ENCODE peak calls at places on chromosome 16, in nine cellular contexts. One of them, this sample, is unnamed. For H3K4me1, the result is how much of the 10 kb centered on the place peaks cover.

GRCh38 chr16:2146739-2147138 is 1.7 kb upstream of the RAB26 start:
- DNase-seq in breast epithelium: no peak
- DNase-seq in body of pancreas: no peak
- DNase-seq in tibial nerve: no peak
- DNase-seq in thyroid gland: no peak
- DNase-seq in heart left ventricle: no peak
- DNase-seq in A549: no peak
- DNase-seq in stomach: no peak
- DNase-seq in ovary: no peak
- DNase-seq in this sample: no peak

GRCh38 chr16:23428351-23428750 is 24.6 kb downstream of the COG7 start:
- DNase-seq in breast epithelium: no peak
- DNase-seq in body of pancreas: no peak
- DNase-seq in tibial nerve: no peak
- DNase-seq in thyroid gland: no peak
- DNase-seq in heart left ventricle: no peak
- DNase-seq in A549: peak
- DNase-seq in stomach: no peak
- DNase-seq in ovary: no peak
- DNase-seq in this sample: no peak

GRCh38 chr16:89320717-89321501 is 103.4 kb downstream of the ZNF778 start:
- DNase-seq in breast epithelium: no peak
- DNase-seq in body of pancreas: peak
- DNase-seq in tibial nerve: no peak
- DNase-seq in thyroid gland: peak
- DNase-seq in heart left ventricle: peak
- DNase-seq in A549: peak
- DNase-seq in stomach: peak
- DNase-seq in ovary: no peak
- DNase-seq in this sample: peak

GRCh38 chr16:81544261-81544660 is 99.7 kb downstream of the CMIP start:
- DNase-seq in breast epithelium: no peak
- DNase-seq in body of pancreas: no peak
- DNase-seq in tibial nerve: no peak
- DNase-seq in thyroid gland: peak
- DNase-seq in heart left ventricle: no peak
- DNase-seq in A549: no peak
- DNase-seq in stomach: no peak
- DNase-seq in ovary: no peak
- DNase-seq in this sample: no peak

GRCh38 chr16:4245400-4245799 is 3.5 kb upstream of the SRL start:
- DNase-seq in breast epithelium: no peak
- DNase-seq in body of pancreas: no peak
- DNase-seq in tibial nerve: no peak
- DNase-seq in thyroid gland: no peak
- DNase-seq in heart left ventricle: no peak
- DNase-seq in A549: no peak
- DNase-seq in stomach: no peak
- DNase-seq in ovary: no peak
- DNase-seq in this sample: no peak

GRCh38 chr16:49108611-49109010 is 173.0 kb downstream of the CBLN1 start:
- DNase-seq in breast epithelium: no peak
- DNase-seq in body of pancreas: no peak
- DNase-seq in tibial nerve: no peak
- DNase-seq in thyroid gland: no peak
- DNase-seq in heart left ventricle: no peak
- DNase-seq in A549: no peak
- DNase-seq in stomach: no peak
- DNase-seq in ovary: no peak
- DNase-seq in this sample: no peak

GRCh38 chr16:81599034-81599744 is 154.6 kb downstream of the CMIP start:
- DNase-seq in breast epithelium: peak
- DNase-seq in body of pancreas: peak
- DNase-seq in tibial nerve: no peak
- DNase-seq in thyroid gland: peak
- DNase-seq in heart left ventricle: no peak
- DNase-seq in A549: no peak
- DNase-seq in stomach: peak
- DNase-seq in ovary: no peak
- DNase-seq in this sample: no peak

GRCh38 chr16:77657016-77657415 is 65.3 kb upstream of the NUDT7 start:
- DNase-seq in breast epithelium: no peak
- DNase-seq in body of pancreas: no peak
- DNase-seq in tibial nerve: no peak
- DNase-seq in thyroid gland: no peak
- DNase-seq in heart left ventricle: no peak
- DNase-seq in A549: peak
- DNase-seq in stomach: no peak
- DNase-seq in ovary: no peak
- DNase-seq in this sample: no peak

GRCh38 chr16:73710526-73710925 is 586.1 kb upstream of the PSMD7 start:
- DNase-seq in breast epithelium: no peak
- DNase-seq in body of pancreas: no peak
- DNase-seq in tibial nerve: no peak
- DNase-seq in thyroid gland: no peak
- DNase-seq in heart left ventricle: no peak
- DNase-seq in A549: no peak
- DNase-seq in stomach: no peak
- DNase-seq in ovary: no peak
- DNase-seq in this sample: no peak

GRCh38 chr16:65071371-65072311 is 50.2 kb downstream of the CDH11 start:
- DNase-seq in breast epithelium: no peak
- DNase-seq in body of pancreas: peak
- DNase-seq in tibial nerve: peak
- DNase-seq in thyroid gland: peak
- DNase-seq in heart left ventricle: no peak
- DNase-seq in A549: no peak
- DNase-seq in stomach: no peak
- DNase-seq in ovary: peak
- DNase-seq in this sample: peak

GRCh38 chr16:70692481-70693203 is 6.8 kb upstream of the MTSS2 start:
- DNase-seq in breast epithelium: no peak
- DNase-seq in body of pancreas: no peak
- DNase-seq in tibial nerve: no peak
- DNase-seq in thyroid gland: no peak
- DNase-seq in heart left ventricle: no peak
- DNase-seq in A549: no peak
- DNase-seq in stomach: no peak
- DNase-seq in ovary: no peak
- DNase-seq in this sample: no peak

GRCh38 chr16:22787456-22788189 is 26.3 kb upstream of the HS3ST2 start:
- DNase-seq in breast epithelium: no peak
- DNase-seq in body of pancreas: peak
- DNase-seq in tibial nerve: no peak
- DNase-seq in thyroid gland: no peak
- DNase-seq in heart left ventricle: no peak
- DNase-seq in A549: no peak
- DNase-seq in stomach: no peak
- DNase-seq in ovary: no peak
- DNase-seq in this sample: no peak

DNA sequence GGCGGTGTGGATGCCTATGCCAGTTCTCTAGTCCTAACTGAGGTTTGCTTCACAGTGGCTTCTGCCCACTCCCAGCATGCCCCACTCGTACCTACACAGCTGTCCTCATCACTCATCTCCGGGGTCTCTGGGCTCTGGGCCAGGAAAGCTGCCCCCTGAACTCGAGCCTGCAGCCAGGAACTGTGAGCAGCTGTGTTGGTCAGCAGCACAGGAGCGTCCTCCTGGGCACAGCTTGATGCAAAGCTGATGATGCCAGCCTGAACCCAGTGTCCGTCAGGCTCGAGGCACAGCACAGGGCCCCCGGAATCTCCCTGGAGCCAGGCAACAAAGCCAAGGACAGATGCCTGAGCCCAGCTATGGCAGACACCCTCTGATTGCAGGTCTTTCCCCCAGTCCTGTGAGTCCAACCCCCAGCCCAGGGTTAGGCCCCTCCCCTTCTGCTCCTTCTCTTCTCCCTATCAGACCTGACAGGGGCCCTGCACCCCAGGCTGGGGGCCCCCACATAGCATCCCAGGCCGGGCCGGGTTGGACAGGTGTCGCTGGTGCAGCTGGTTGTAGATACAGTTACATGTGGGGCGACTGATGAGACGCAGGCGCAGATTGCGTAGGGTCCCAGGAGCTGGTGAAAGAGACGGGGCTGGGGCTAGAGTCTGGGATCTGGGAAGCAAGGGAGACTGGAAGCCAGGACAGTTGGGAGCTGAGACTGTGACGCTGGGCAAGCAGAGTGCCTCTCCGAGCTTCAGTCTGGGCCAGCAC is 2.7 kb downstream of the PRSS53 start:
- DNase-seq in breast epithelium: no peak
- DNase-seq in body of pancreas: no peak
- DNase-seq in tibial nerve: no peak
- DNase-seq in thyroid gland: no peak
- DNase-seq in heart left ventricle: no peak
- DNase-seq in A549: no peak
- DNase-seq in stomach: no peak
- DNase-seq in ovary: no peak
- DNase-seq in this sample: no peak
- H3K4me3 ChIP-seq in breast epithelium: no peak
- H3K4me3 ChIP-seq in body of pancreas: no peak
- H3K4me3 ChIP-seq in tibial nerve: no peak
- H3K4me3 ChIP-seq in thyroid gland: no peak
- H3K4me3 ChIP-seq in heart left ventricle: no peak
- H3K4me3 ChIP-seq in A549: no peak
- H3K4me3 ChIP-seq in stomach: no peak
- H3K4me3 ChIP-seq in ovary: no peak
- H3K4me3 ChIP-seq in this sample: no peak

DNA sequence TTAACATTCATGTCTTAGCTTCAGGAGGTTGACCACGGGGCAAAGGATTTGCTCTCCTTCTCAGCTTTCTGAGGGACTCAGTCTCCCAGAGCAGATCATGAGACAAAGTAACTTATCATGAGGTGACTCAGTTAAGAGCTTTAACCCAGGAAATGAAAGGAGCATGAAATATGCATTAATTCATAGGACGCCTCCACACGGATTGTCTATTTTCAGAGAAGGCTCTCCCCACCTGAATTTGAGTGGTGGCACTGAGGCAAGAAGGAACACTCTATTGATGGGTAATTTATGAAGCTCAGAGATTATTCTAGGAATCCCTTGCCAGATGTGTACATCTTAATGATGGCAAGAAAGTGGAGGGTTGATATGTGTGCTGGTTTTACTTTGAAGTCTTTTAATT is 681 bp downstream of the RBFOX1 start:
- DNase-seq in breast epithelium: no peak
- DNase-seq in body of pancreas: no peak
- DNase-seq in tibial nerve: no peak
- DNase-seq in thyroid gland: no peak
- DNase-seq in heart left ventricle: no peak
- DNase-seq in A549: no peak
- DNase-seq in stomach: no peak
- DNase-seq in ovary: no peak
- DNase-seq in this sample: no peak
- TF ChIP-seq POLR2A in breast epithelium: no peak
- TF ChIP-seq POLR2A in body of pancreas: no peak
- TF ChIP-seq POLR2A in tibial nerve: no peak
- TF ChIP-seq POLR2A in thyroid gland: no peak
- TF ChIP-seq POLR2A in heart left ventricle: no peak
- TF ChIP-seq POLR2A in A549: no peak
- TF ChIP-seq POLR2A in stomach: no peak
- TF ChIP-seq POLR2A in ovary: no peak
- TF ChIP-seq POLR2A in this sample: no peak

GRCh38 chr16:56420613-56421012 is 4.7 kb downstream of the AMFR start:
- DNase-seq in breast epithelium: no peak
- DNase-seq in body of pancreas: no peak
- DNase-seq in tibial nerve: no peak
- DNase-seq in thyroid gland: no peak
- DNase-seq in heart left ventricle: no peak
- DNase-seq in A549: no peak
- DNase-seq in stomach: no peak
- DNase-seq in ovary: no peak
- DNase-seq in this sample: no peak
- H3K4me1 ChIP-seq in breast epithelium: under half
- H3K4me1 ChIP-seq in body of pancreas: under half
- H3K4me1 ChIP-seq in tibial nerve: under half
- H3K4me1 ChIP-seq in thyroid gland: under half
- H3K4me1 ChIP-seq in heart left ventricle: under half
- H3K4me1 ChIP-seq in A549: under half
- H3K4me1 ChIP-seq in stomach: half or more
- H3K4me1 ChIP-seq in ovary: under half
- H3K4me1 ChIP-seq in this sample: half or more

GRCh38 chr16:11296351-11296705 is 15.2 kb upstream of the PRM1 start:
- DNase-seq in breast epithelium: no peak
- DNase-seq in body of pancreas: no peak
- DNase-seq in tibial nerve: no peak
- DNase-seq in thyroid gland: no peak
- DNase-seq in heart left ventricle: no peak
- DNase-seq in A549: no peak
- DNase-seq in stomach: no peak
- DNase-seq in ovary: no peak
- DNase-seq in this sample: no peak

GRCh38 chr16:11297492-11298142 is 16.5 kb upstream of the PRM1 start:
- DNase-seq in breast epithelium: peak
- DNase-seq in body of pancreas: peak
- DNase-seq in tibial nerve: peak
- DNase-seq in thyroid gland: peak
- DNase-seq in heart left ventricle: peak
- DNase-seq in A549: no peak
- DNase-seq in stomach: peak
- DNase-seq in ovary: peak
- DNase-seq in this sample: peak

GRCh38 chr16:11298143-11298900 is 17.2 kb upstream of the PRM1 start:
- DNase-seq in breast epithelium: no peak
- DNase-seq in body of pancreas: no peak
- DNase-seq in tibial nerve: no peak
- DNase-seq in thyroid gland: no peak
- DNase-seq in heart left ventricle: no peak
- DNase-seq in A549: no peak
- DNase-seq in stomach: no peak
- DNase-seq in ovary: no peak
- DNase-seq in this sample: no peak

GRCh38 chr16:11295672-11296071 is 14.5 kb upstream of the PRM1 start:
- DNase-seq in breast epithelium: no peak
- DNase-seq in body of pancreas: no peak
- DNase-seq in tibial nerve: no peak
- DNase-seq in thyroid gland: no peak
- DNase-seq in heart left ventricle: no peak
- DNase-seq in A549: no peak
- DNase-seq in stomach: no peak
- DNase-seq in ovary: no peak
- DNase-seq in this sample: no peak

DNA sequence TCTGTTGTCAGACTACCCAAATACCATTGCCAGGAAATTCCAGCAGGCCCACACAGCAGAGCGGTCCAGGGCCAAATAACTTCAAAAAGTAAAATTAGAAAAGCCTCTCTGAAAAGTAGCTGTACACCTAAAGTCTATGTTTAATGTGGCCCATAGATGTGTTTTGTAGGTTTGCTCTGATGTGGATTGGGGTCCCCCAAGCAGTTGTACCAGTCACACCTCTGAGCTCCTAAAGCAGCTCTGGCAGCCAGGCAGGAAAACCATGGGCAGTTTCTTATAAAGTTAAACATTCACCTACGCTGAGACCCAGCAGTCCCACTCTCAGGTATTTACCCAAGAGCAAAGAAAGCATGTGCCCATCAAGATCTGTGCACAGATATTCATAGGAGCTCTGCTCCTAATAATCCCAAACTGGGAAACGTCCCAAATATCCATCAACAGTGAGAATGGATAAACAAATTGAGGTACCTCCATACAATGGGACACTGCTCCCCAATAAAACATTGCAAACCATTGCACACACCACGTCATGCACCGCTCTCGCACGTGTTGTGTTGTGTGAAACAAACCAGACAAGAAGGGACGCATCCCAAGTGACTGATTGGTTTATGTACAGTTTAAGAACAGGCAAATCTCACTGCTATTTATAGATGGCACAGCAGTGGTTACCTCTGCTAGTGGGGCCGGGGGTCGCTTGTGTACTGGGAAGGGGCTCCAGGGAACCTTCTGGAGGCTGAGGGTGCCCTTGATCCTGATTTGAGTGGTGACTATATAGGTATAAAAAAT is 15.8 kb upstream of the PRM1 start:
- DNase-seq in breast epithelium: no peak
- DNase-seq in body of pancreas: peak
- DNase-seq in tibial nerve: no peak
- DNase-seq in thyroid gland: no peak
- DNase-seq in heart left ventricle: no peak
- DNase-seq in A549: no peak
- DNase-seq in stomach: peak
- DNase-seq in ovary: no peak
- DNase-seq in this sample: no peak
- H3K4me3 ChIP-seq in breast epithelium: no peak
- H3K4me3 ChIP-seq in body of pancreas: no peak
- H3K4me3 ChIP-seq in tibial nerve: peak
- H3K4me3 ChIP-seq in thyroid gland: no peak
- H3K4me3 ChIP-seq in heart left ventricle: peak
- H3K4me3 ChIP-seq in A549: no peak
- H3K4me3 ChIP-seq in stomach: no peak
- H3K4me3 ChIP-seq in ovary: peak
- H3K4me3 ChIP-seq in this sample: no peak